ENCODE peak calls at places on chromosome 10, in four cellular contexts. V, Y, P and W are unnamed samples.

GRCh38 chr10:34495938-34496337 is 319.2 kb downstream of the PARD3 start:
- DNase-seq in Y (peak), V (no peak), P (no peak), W (no peak)

GRCh38 chr10:92419740-92420553 is 129.0 kb downstream of the MARCHF5 start:
- DNase-seq in V (no peak), P (no peak), Y (peak), W (peak)

GRCh38 chr10:113521482-113521795 is 31.4 kb upstream of the HABP2 start:
- DNase-seq in Y (no peak), P (no peak), V (no peak), W (no peak)

GRCh38 chr10:24708081-24708480 is 15.6 kb downstream of the ARHGAP21 start:
- DNase-seq in V (no peak), P (no peak), Y (peak), W (no peak)

GRCh38 chr10:7541137-7542087 is 125.4 kb downstream of the ITIH5 start:
- DNase-seq in V (no peak), P (no peak), Y (no peak), W (peak)

GRCh38 chr10:130935897-130936550 is 375.5 kb downstream of the TCERG1L start:
- DNase-seq in Y (no peak), P (no peak), V (no peak), W (no peak)

GRCh38 chr10:61164458-61165160 is 220.6 kb upstream of the RHOBTB1 start:
- DNase-seq in Y (no peak), V (no peak), P (no peak), W (no peak)

GRCh38 chr10:69123306-69123746 is 652 bp upstream of the VPS26A start:
- DNase-seq in V (no peak), Y (no peak), P (no peak), W (peak)